ENCODE peak calls at places on chromosomes 7 and 10, in seven cellular contexts. One of them, this sample, is unnamed.

GRCh38 chr7:99083068-99083651 is 60.7 kb downstream of the SMURF1 start:
- DNase-seq in breast epithelium: no peak
- DNase-seq in fibroblast of the aortic adventitia: peak; percentile 27
- DNase-seq in mammary epithelial cell: no peak
- DNase-seq in HCT116: no peak
- DNase-seq in GM06990: no peak
- DNase-seq in fibroblast of mammary gland: peak; percentile 53
- DNase-seq in this sample: no peak

GRCh38 chr7:147311332-147311731 is 1194.7 kb downstream of the CNTNAP2 start:
- DNase-seq in HCT116: no peak
- DNase-seq in mammary epithelial cell: no peak
- DNase-seq in GM06990: no peak
- DNase-seq in fibroblast of the aortic adventitia: no peak
- DNase-seq in fibroblast of mammary gland: no peak
- DNase-seq in breast epithelium: no peak
- DNase-seq in this sample: no peak

GRCh38 chr7:89503281-89503680 is 651.0 kb upstream of the STEAP1 start:
- DNase-seq in HCT116: no peak
- DNase-seq in fibroblast of the aortic adventitia: no peak
- DNase-seq in GM06990: no peak
- DNase-seq in fibroblast of mammary gland: no peak
- DNase-seq in breast epithelium: no peak
- DNase-seq in mammary epithelial cell: no peak
- DNase-seq in this sample: no peak

GRCh38 chr7:33721895-33722294 is 183.4 kb upstream of the BMPER start:
- DNase-seq in breast epithelium: no peak
- DNase-seq in fibroblast of the aortic adventitia: no peak
- DNase-seq in fibroblast of mammary gland: no peak
- DNase-seq in mammary epithelial cell: no peak
- DNase-seq in HCT116: no peak
- DNase-seq in GM06990: no peak
- DNase-seq in this sample: no peak

GRCh38 chr7:23287612-23288011 is 11.5 kb upstream of the MALSU1 start:
- DNase-seq in HCT116: no peak
- DNase-seq in fibroblast of the aortic adventitia: no peak
- DNase-seq in mammary epithelial cell: no peak
- DNase-seq in GM06990: no peak
- DNase-seq in breast epithelium: no peak
- DNase-seq in fibroblast of mammary gland: no peak
- DNase-seq in this sample: no peak

GRCh38 chr7:41599760-41600159 is 103.1 kb downstream of the INHBA start:
- DNase-seq in GM06990: no peak
- DNase-seq in mammary epithelial cell: no peak
- DNase-seq in HCT116: no peak
- DNase-seq in breast epithelium: no peak
- DNase-seq in fibroblast of mammary gland: no peak
- DNase-seq in fibroblast of the aortic adventitia: no peak
- DNase-seq in this sample: no peak

GRCh38 chr7:92461027-92462003 is 14.0 kb downstream of the GATAD1 start:
- DNase-seq in mammary epithelial cell: peak; percentile 9
- DNase-seq in GM06990: peak; percentile 10
- DNase-seq in HCT116: peak; percentile 41
- DNase-seq in breast epithelium: no peak
- DNase-seq in fibroblast of the aortic adventitia: peak; percentile 63
- DNase-seq in fibroblast of mammary gland: peak; percentile 55
- DNase-seq in this sample: peak; percentile 44

GRCh38 chr7:56218510-56218909 is 102.3 kb upstream of the NUPR2 start:
- DNase-seq in GM06990: no peak
- DNase-seq in mammary epithelial cell: no peak
- DNase-seq in fibroblast of the aortic adventitia: no peak
- DNase-seq in breast epithelium: no peak
- DNase-seq in fibroblast of mammary gland: no peak
- DNase-seq in HCT116: no peak
- DNase-seq in this sample: no peak

GRCh38 chr10:3330687-3331086 is 158.1 kb upstream of the PITRM1 start:
- DNase-seq in fibroblast of mammary gland: peak; percentile 87
- DNase-seq in HCT116: no peak
- DNase-seq in breast epithelium: no peak
- DNase-seq in mammary epithelial cell: peak; percentile 85
- DNase-seq in fibroblast of the aortic adventitia: peak; percentile 77
- DNase-seq in GM06990: no peak
- DNase-seq in this sample: peak; percentile 28

GRCh38 chr7:144038887-144039286 is 9.9 kb upstream of the OR2A5 start:
- DNase-seq in HCT116: no peak
- DNase-seq in GM06990: no peak
- DNase-seq in fibroblast of the aortic adventitia: no peak
- DNase-seq in fibroblast of mammary gland: no peak
- DNase-seq in breast epithelium: no peak
- DNase-seq in mammary epithelial cell: no peak
- DNase-seq in this sample: no peak

GRCh38 chr7:138934861-138935260 is 46.3 kb downstream of the KIAA1549 start:
- DNase-seq in HCT116: no peak
- DNase-seq in fibroblast of the aortic adventitia: peak; percentile 68
- DNase-seq in mammary epithelial cell: peak; percentile 50
- DNase-seq in breast epithelium: no peak
- DNase-seq in fibroblast of mammary gland: peak; percentile 33
- DNase-seq in GM06990: no peak
- DNase-seq in this sample: no peak

GRCh38 chr10:124092270-124093075 is 925 bp downstream of the CHST15 start:
- DNase-seq in HCT116: no peak
- DNase-seq in fibroblast of the aortic adventitia: no peak
- DNase-seq in GM06990: peak; percentile 34
- DNase-seq in mammary epithelial cell: peak; percentile 87
- DNase-seq in breast epithelium: peak; percentile 29
- DNase-seq in fibroblast of mammary gland: no peak
- DNase-seq in this sample: peak; percentile 74

GRCh38 chr7:31336202-31337035 is 4.1 kb downstream of the NEUROD6 start:
- DNase-seq in fibroblast of mammary gland: no peak
- DNase-seq in breast epithelium: no peak
- DNase-seq in GM06990: no peak
- DNase-seq in HCT116: no peak
- DNase-seq in mammary epithelial cell: no peak
- DNase-seq in fibroblast of the aortic adventitia: no peak
- DNase-seq in this sample: no peak
- TF ChIP-seq CTCF in fibroblast of mammary gland: no peak
- TF ChIP-seq CTCF in breast epithelium: no peak
- TF ChIP-seq CTCF in GM06990: no peak
- TF ChIP-seq CTCF in HCT116: no peak
- TF ChIP-seq CTCF in mammary epithelial cell: no peak
- TF ChIP-seq CTCF in fibroblast of the aortic adventitia: no peak
- TF ChIP-seq CTCF in this sample: no peak

GRCh38 chr10:78844956-78845355 is 223.8 kb upstream of the ZMIZ1 start:
- DNase-seq in fibroblast of mammary gland: no peak
- DNase-seq in fibroblast of the aortic adventitia: no peak
- DNase-seq in HCT116: no peak
- DNase-seq in breast epithelium: no peak
- DNase-seq in mammary epithelial cell: no peak
- DNase-seq in GM06990: no peak
- DNase-seq in this sample: no peak
- TF ChIP-seq CTCF in fibroblast of mammary gland: no peak
- TF ChIP-seq CTCF in fibroblast of the aortic adventitia: no peak
- TF ChIP-seq CTCF in HCT116: no peak
- TF ChIP-seq CTCF in breast epithelium: no peak
- TF ChIP-seq CTCF in mammary epithelial cell: no peak
- TF ChIP-seq CTCF in GM06990: no peak
- TF ChIP-seq CTCF in this sample: no peak

GRCh38 chr10:48406204-48406603 is 99.7 kb downstream of the MAPK8 start:
- DNase-seq in mammary epithelial cell: peak; percentile 82
- DNase-seq in breast epithelium: no peak
- DNase-seq in GM06990: no peak
- DNase-seq in fibroblast of the aortic adventitia: peak; percentile 28
- DNase-seq in HCT116: peak; percentile 24
- DNase-seq in fibroblast of mammary gland: peak; percentile 45
- DNase-seq in this sample: no peak
- TF ChIP-seq CTCF in mammary epithelial cell: no peak
- TF ChIP-seq CTCF in breast epithelium: no peak
- TF ChIP-seq CTCF in GM06990: no peak
- TF ChIP-seq CTCF in fibroblast of the aortic adventitia: no peak
- TF ChIP-seq CTCF in HCT116: peak; percentile 18
- TF ChIP-seq CTCF in fibroblast of mammary gland: no peak
- TF ChIP-seq CTCF in this sample: no peak

GRCh38 chr7:158973941-158974785 is 117.8 kb downstream of the DYNC2I1 start:
- DNase-seq in breast epithelium: no peak
- DNase-seq in mammary epithelial cell: no peak
- DNase-seq in GM06990: no peak
- DNase-seq in fibroblast of mammary gland: no peak
- DNase-seq in HCT116: no peak
- DNase-seq in fibroblast of the aortic adventitia: no peak
- DNase-seq in this sample: no peak

GRCh38 chr7:158976468-158976848 is 120.1 kb downstream of the DYNC2I1 start:
- DNase-seq in mammary epithelial cell: no peak
- DNase-seq in GM06990: peak; percentile 33
- DNase-seq in breast epithelium: no peak
- DNase-seq in fibroblast of mammary gland: no peak
- DNase-seq in HCT116: no peak
- DNase-seq in fibroblast of the aortic adventitia: peak; percentile 4
- DNase-seq in this sample: no peak

GRCh38 chr7:158971214-158971613 is 114.9 kb downstream of the DYNC2I1 start:
- DNase-seq in fibroblast of mammary gland: no peak
- DNase-seq in GM06990: no peak
- DNase-seq in mammary epithelial cell: no peak
- DNase-seq in breast epithelium: no peak
- DNase-seq in HCT116: no peak
- DNase-seq in fibroblast of the aortic adventitia: no peak
- DNase-seq in this sample: no peak

GRCh38 chr7:158975526-158976467 is 119.4 kb downstream of the DYNC2I1 start:
- DNase-seq in fibroblast of the aortic adventitia: no peak
- DNase-seq in mammary epithelial cell: no peak
- DNase-seq in breast epithelium: no peak
- DNase-seq in HCT116: no peak
- DNase-seq in fibroblast of mammary gland: peak; percentile 8
- DNase-seq in GM06990: no peak
- DNase-seq in this sample: no peak

GRCh38 chr7:158973440-158973839 is 117.1 kb downstream of the DYNC2I1 start:
- DNase-seq in breast epithelium: no peak
- DNase-seq in fibroblast of the aortic adventitia: no peak
- DNase-seq in HCT116: peak; percentile 64
- DNase-seq in mammary epithelial cell: no peak
- DNase-seq in GM06990: no peak
- DNase-seq in fibroblast of mammary gland: no peak
- DNase-seq in this sample: no peak
- TF ChIP-seq CTCF in breast epithelium: no peak
- TF ChIP-seq CTCF in fibroblast of the aortic adventitia: peak; percentile 8
- TF ChIP-seq CTCF in HCT116: peak; percentile 73
- TF ChIP-seq CTCF in mammary epithelial cell: peak; percentile 61
- TF ChIP-seq CTCF in GM06990: no peak
- TF ChIP-seq CTCF in fibroblast of mammary gland: no peak
- TF ChIP-seq CTCF in this sample: peak; percentile 67

DNA sequence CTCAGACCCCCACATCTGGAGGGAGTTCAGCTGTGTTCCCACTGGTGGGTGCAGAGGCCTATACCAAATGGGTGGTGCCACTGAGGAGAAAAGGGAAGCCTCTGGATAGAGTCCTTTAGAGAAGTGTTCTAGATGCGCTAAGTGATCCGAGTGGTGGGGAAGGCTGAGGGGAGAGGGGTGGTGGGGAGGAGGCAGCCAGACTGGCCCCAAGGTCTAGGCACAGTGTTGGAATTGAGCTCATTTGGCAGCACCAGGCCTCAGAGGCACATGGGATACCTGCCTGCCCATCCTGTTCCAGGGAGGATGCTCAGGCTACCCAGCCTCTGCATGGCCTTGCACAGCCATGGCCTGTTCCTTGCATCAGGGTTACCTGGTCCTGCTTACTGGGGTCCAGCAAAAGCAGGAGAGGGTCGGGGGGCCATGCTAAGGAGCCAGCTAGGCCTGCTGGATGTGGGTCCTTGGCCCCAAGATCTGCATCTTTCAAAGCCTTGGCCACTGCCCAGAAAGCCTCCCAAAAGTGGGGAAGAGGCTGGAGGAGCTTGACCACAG is 99.6 kb downstream of the NEURL1 start:
- DNase-seq in mammary epithelial cell: no peak
- DNase-seq in breast epithelium: no peak
- DNase-seq in GM06990: no peak
- DNase-seq in fibroblast of mammary gland: no peak
- DNase-seq in HCT116: no peak
- DNase-seq in fibroblast of the aortic adventitia: no peak
- DNase-seq in this sample: no peak
- TF ChIP-seq CTCF in mammary epithelial cell: no peak
- TF ChIP-seq CTCF in breast epithelium: no peak
- TF ChIP-seq CTCF in GM06990: no peak
- TF ChIP-seq CTCF in fibroblast of mammary gland: no peak
- TF ChIP-seq CTCF in HCT116: no peak
- TF ChIP-seq CTCF in fibroblast of the aortic adventitia: no peak
- TF ChIP-seq CTCF in this sample: no peak

This sample was measured in GM10248.